ENCODE peak calls at places on chromosome 12, in four cellular contexts. One of them, this sample, is unnamed.

GRCh38 chr12:81797100-81797499 is 38.0 kb upstream of the PPFIA2 start:
- DNase-seq in suprapubic skin: no peak
- DNase-seq in effector memory CD4-positive, alpha-beta T cell: no peak
- DNase-seq in GM23248: peak
- DNase-seq in this sample: no peak

GRCh38 chr12:46635818-46636217 is 190.0 kb downstream of the SLC38A4 start:
- DNase-seq in suprapubic skin: no peak
- DNase-seq in effector memory CD4-positive, alpha-beta T cell: no peak
- DNase-seq in GM23248: no peak
- DNase-seq in this sample: no peak

GRCh38 chr12:128914908-128915563 is 61.8 kb downstream of the GLT1D1 start:
- DNase-seq in suprapubic skin: no peak
- DNase-seq in effector memory CD4-positive, alpha-beta T cell: no peak
- DNase-seq in GM23248: no peak
- DNase-seq in this sample: peak

GRCh38 chr12:117213295-117213808 is 23.1 kb upstream of the FBXO21 start:
- DNase-seq in suprapubic skin: no peak
- DNase-seq in effector memory CD4-positive, alpha-beta T cell: no peak
- DNase-seq in GM23248: no peak
- DNase-seq in this sample: no peak

GRCh38 chr12:8037947-8038346 is 5.4 kb downstream of the FOXJ2 start:
- DNase-seq in suprapubic skin: no peak
- DNase-seq in effector memory CD4-positive, alpha-beta T cell: no peak
- DNase-seq in GM23248: no peak
- DNase-seq in this sample: no peak

GRCh38 chr12:124678421-124678893 is 111.0 kb upstream of the NCOR2 start:
- DNase-seq in suprapubic skin: no peak
- DNase-seq in effector memory CD4-positive, alpha-beta T cell: no peak
- DNase-seq in GM23248: no peak
- DNase-seq in this sample: no peak

GRCh38 chr12:68913682-68914081 is 19.3 kb downstream of the CPM start:
- DNase-seq in suprapubic skin: no peak
- DNase-seq in effector memory CD4-positive, alpha-beta T cell: no peak
- DNase-seq in GM23248: no peak
- DNase-seq in this sample: no peak

GRCh38 chr12:124171231-124171985 is 123.5 kb upstream of the RFLNA start:
- DNase-seq in suprapubic skin: no peak
- DNase-seq in effector memory CD4-positive, alpha-beta T cell: no peak
- DNase-seq in GM23248: peak
- DNase-seq in this sample: no peak

GRCh38 chr12:128339121-128339520 is 72.2 kb downstream of the TMEM132C start:
- DNase-seq in suprapubic skin: no peak
- DNase-seq in effector memory CD4-positive, alpha-beta T cell: no peak
- DNase-seq in GM23248: no peak
- DNase-seq in this sample: no peak

GRCh38 chr12:80226576-80226975 is 127.2 kb downstream of the OTOGL start:
- DNase-seq in suprapubic skin: no peak
- DNase-seq in effector memory CD4-positive, alpha-beta T cell: no peak
- DNase-seq in GM23248: peak
- DNase-seq in this sample: no peak

GRCh38 chr12:70666364-70666763 is 29.1 kb upstream of the PTPRB start:
- DNase-seq in suprapubic skin: no peak
- DNase-seq in effector memory CD4-positive, alpha-beta T cell: no peak
- DNase-seq in GM23248: no peak
- DNase-seq in this sample: no peak

GRCh38 chr12:77060136-77060882 is 5.1 kb downstream of the E2F7 start:
- DNase-seq in suprapubic skin: no peak
- DNase-seq in effector memory CD4-positive, alpha-beta T cell: no peak
- DNase-seq in GM23248: no peak
- DNase-seq in this sample: no peak

GRCh38 chr12:127145929-127146789 is 1120.8 kb upstream of the TMEM132C start:
- DNase-seq in suprapubic skin: peak
- DNase-seq in effector memory CD4-positive, alpha-beta T cell: peak
- DNase-seq in GM23248: peak
- DNase-seq in this sample: peak

GRCh38 chr12:71760471-71760870 is 5.8 kb downstream of the RAB21 start:
- DNase-seq in suprapubic skin: no peak
- DNase-seq in effector memory CD4-positive, alpha-beta T cell: no peak
- DNase-seq in GM23248: no peak
- DNase-seq in this sample: no peak

GRCh38 chr12:20175704-20176388 is 192.5 kb upstream of the PDE3A start:
- DNase-seq in suprapubic skin: no peak
- DNase-seq in effector memory CD4-positive, alpha-beta T cell: no peak
- DNase-seq in GM23248: no peak
- DNase-seq in this sample: no peak

GRCh38 chr12:34016361-34016760 is 5.9 kb upstream of the ALG10 start:
- DNase-seq in suprapubic skin: no peak
- DNase-seq in effector memory CD4-positive, alpha-beta T cell: no peak
- DNase-seq in GM23248: no peak
- DNase-seq in this sample: no peak

GRCh38 chr12:48925218-48925871 is at the start of gene FKBP11:
- DNase-seq in suprapubic skin: peak
- DNase-seq in effector memory CD4-positive, alpha-beta T cell: peak
- DNase-seq in GM23248: peak
- DNase-seq in this sample: peak

GRCh38 chr12:80979821-80980220 is 42.1 kb upstream of the LIN7A start:
- DNase-seq in suprapubic skin: no peak
- DNase-seq in effector memory CD4-positive, alpha-beta T cell: no peak
- DNase-seq in GM23248: no peak
- DNase-seq in this sample: no peak

GRCh38 chr12:105559292-105559691 is 228.8 kb downstream of the C12orf75 start:
- DNase-seq in suprapubic skin: no peak
- DNase-seq in effector memory CD4-positive, alpha-beta T cell: no peak
- DNase-seq in GM23248: no peak
- DNase-seq in this sample: no peak

GRCh38 chr12:9999016-9999415 is at the start of gene CLEC1B:
- DNase-seq in suprapubic skin: no peak
- DNase-seq in effector memory CD4-positive, alpha-beta T cell: no peak
- DNase-seq in GM23248: no peak
- DNase-seq in this sample: no peak

GRCh38 chr12:107651867-107652449 is 33.6 kb upstream of the PWP1 start:
- DNase-seq in suprapubic skin: no peak
- DNase-seq in effector memory CD4-positive, alpha-beta T cell: no peak
- DNase-seq in GM23248: no peak
- DNase-seq in this sample: no peak

GRCh38 chr12:104596128-104596799 is 139.5 kb downstream of the CHST11 start:
- DNase-seq in suprapubic skin: peak
- DNase-seq in effector memory CD4-positive, alpha-beta T cell: no peak
- DNase-seq in GM23248: peak
- DNase-seq in this sample: no peak

GRCh38 chr12:132024758-132025157 is 75.0 kb downstream of the EP400 start:
- DNase-seq in suprapubic skin: peak
- DNase-seq in effector memory CD4-positive, alpha-beta T cell: no peak
- DNase-seq in GM23248: no peak
- DNase-seq in this sample: no peak

GRCh38 chr12:68334136-68334535 is 2.0 kb upstream of the MDM1 start:
- DNase-seq in suprapubic skin: no peak
- DNase-seq in effector memory CD4-positive, alpha-beta T cell: no peak
- DNase-seq in GM23248: no peak
- DNase-seq in this sample: no peak

GRCh38 chr12:57057037-57057436 is 7.1 kb upstream of the MYO1A start:
- DNase-seq in suprapubic skin: no peak
- DNase-seq in effector memory CD4-positive, alpha-beta T cell: no peak
- DNase-seq in GM23248: peak
- DNase-seq in this sample: no peak
- H3K27ac ChIP-seq in suprapubic skin: no peak
- H3K27ac ChIP-seq in effector memory CD4-positive, alpha-beta T cell: no peak
- H3K27ac ChIP-seq in GM23248: no peak
- H3K27ac ChIP-seq in this sample: no peak

GRCh38 chr12:51887476-51888315 is at the start of gene ANKRD33:
- DNase-seq in suprapubic skin: peak
- DNase-seq in effector memory CD4-positive, alpha-beta T cell: no peak
- DNase-seq in GM23248: peak
- DNase-seq in this sample: no peak
- H3K4me3 ChIP-seq in suprapubic skin: no peak
- H3K4me3 ChIP-seq in effector memory CD4-positive, alpha-beta T cell: no peak
- H3K4me3 ChIP-seq in GM23248: no peak
- H3K4me3 ChIP-seq in this sample: no peak

DNA sequence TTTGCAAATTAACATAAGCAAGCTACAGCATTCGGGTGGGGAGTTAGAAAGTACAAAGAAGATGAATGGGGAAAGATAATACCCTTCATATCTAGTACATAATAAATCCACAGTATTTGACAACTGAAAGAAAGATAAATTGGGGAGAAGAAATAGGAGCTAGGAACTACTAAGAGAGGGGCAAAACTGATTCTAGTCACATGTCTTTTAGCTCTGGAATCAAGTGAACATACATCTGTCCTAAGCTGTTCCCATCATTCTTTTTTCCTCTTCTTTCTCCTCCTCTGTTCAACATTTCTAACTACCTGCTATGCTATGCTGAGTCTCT is 15.3 kb upstream of the APOF start:
- DNase-seq in suprapubic skin: no peak
- DNase-seq in effector memory CD4-positive, alpha-beta T cell: no peak
- DNase-seq in GM23248: no peak
- DNase-seq in this sample: no peak
- H3K27ac ChIP-seq in suprapubic skin: no peak
- H3K27ac ChIP-seq in effector memory CD4-positive, alpha-beta T cell: no peak
- H3K27ac ChIP-seq in GM23248: no peak
- H3K27ac ChIP-seq in this sample: no peak

DNA sequence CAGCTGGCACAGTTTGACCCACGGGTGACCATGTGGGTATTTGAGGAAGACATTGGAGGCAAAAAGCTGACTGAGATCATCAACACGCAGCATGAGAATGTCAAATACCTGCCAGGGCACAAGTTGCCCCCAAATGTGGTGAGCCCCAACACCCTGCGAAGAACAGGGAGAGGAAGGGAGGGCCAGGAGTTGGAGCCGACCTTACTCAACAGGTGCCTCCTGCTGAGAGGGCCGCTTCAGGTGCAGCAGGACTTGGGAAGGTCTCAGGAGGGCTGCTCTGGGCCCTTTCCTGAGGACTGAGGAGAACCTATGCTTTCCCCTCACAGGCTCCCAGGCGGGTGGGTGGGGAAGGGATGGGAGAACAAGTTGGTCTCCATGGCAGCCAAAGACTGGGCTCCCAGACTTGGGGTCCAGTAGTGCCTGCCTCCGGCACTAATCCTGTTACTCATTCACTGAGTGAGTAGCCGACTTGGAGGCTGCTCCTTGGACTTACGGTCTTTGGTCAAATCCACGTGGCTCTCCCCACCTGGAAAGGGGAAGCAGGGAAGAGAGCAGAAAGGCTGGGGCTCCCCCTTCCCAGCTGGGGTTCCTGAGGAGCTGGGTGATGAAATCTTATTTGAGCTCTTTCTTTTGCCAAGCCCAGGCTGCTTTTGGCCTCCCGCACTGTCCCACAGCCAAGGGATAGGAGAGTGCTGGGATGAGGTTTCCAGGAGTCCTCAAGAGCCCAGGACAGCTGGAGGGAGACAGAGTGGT is 982 bp downstream of the GPD1 start:
- DNase-seq in suprapubic skin: no peak
- DNase-seq in effector memory CD4-positive, alpha-beta T cell: no peak
- DNase-seq in GM23248: no peak
- DNase-seq in this sample: no peak
- H3K4me3 ChIP-seq in suprapubic skin: no peak
- H3K4me3 ChIP-seq in effector memory CD4-positive, alpha-beta T cell: no peak
- H3K4me3 ChIP-seq in GM23248: no peak
- H3K4me3 ChIP-seq in this sample: no peak

DNA sequence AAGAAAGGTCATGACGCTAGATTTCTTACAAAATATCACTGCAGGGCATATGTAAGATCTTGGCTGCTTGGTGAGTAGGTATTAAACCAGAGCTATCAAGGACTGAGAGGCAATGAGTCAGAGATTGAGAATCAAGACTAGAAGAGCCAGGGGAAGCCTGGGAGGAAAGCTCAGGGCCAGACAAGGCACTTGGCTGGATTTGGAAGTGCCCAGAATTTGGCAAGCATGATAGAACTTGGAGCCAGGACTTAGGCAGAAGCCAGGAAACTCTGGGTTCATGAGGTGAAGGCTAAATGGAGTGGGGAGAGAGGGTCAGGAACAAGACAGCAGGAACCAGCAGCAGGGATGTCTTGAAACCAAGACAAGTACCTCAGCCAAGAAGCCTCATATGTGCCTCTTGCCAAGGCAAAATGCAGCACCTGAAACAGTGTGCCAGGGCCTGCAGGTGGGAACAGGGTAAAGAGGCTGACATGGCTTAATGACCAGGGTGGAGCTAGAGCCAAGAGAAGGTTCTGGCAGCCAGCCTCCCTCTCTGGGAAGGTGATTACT is 49.9 kb downstream of the PTHLH start:
- DNase-seq in suprapubic skin: no peak
- DNase-seq in effector memory CD4-positive, alpha-beta T cell: no peak
- DNase-seq in GM23248: peak
- DNase-seq in this sample: no peak
- H3K27ac ChIP-seq in suprapubic skin: no peak
- H3K27ac ChIP-seq in effector memory CD4-positive, alpha-beta T cell: no peak
- H3K27ac ChIP-seq in GM23248: peak
- H3K27ac ChIP-seq in this sample: no peak

GRCh38 chr12:114667669-114668150 is 16.3 kb downstream of the TBX3 start:
- DNase-seq in suprapubic skin: no peak
- DNase-seq in effector memory CD4-positive, alpha-beta T cell: no peak
- DNase-seq in GM23248: no peak
- DNase-seq in this sample: no peak

GRCh38 chr12:114669501-114670256 is 14.3 kb downstream of the TBX3 start:
- DNase-seq in suprapubic skin: no peak
- DNase-seq in effector memory CD4-positive, alpha-beta T cell: no peak
- DNase-seq in GM23248: peak
- DNase-seq in this sample: no peak

GRCh38 chr12:114668151-114668891 is 15.7 kb downstream of the TBX3 start:
- DNase-seq in suprapubic skin: peak
- DNase-seq in effector memory CD4-positive, alpha-beta T cell: no peak
- DNase-seq in GM23248: peak
- DNase-seq in this sample: no peak

GRCh38 chr12:114670257-114670955 is 13.6 kb downstream of the TBX3 start:
- DNase-seq in suprapubic skin: no peak
- DNase-seq in effector memory CD4-positive, alpha-beta T cell: no peak
- DNase-seq in GM23248: peak
- DNase-seq in this sample: no peak

DNA sequence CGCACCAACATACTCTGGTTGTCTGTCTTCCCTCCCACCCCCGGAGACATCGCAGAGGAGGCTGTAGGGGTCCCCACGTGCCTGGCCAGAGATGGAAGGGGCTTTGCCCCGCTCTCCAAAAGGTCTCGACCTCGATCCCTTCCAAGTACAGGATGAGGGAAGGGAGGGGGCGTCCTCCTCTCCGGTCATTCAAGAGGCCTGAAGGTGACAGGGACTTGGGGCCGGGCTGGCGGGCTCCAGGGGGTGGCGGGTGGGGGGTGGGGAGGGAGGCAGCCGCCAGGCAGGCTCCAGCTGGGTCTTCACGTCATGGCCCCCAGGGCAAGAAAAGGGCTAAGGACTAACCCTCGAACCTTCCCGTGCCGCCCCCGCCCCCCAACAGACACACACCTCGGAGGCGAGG is 15.1 kb downstream of the TBX3 start:
- DNase-seq in suprapubic skin: no peak
- DNase-seq in effector memory CD4-positive, alpha-beta T cell: no peak
- DNase-seq in GM23248: peak
- DNase-seq in this sample: no peak
- H3K4me3 ChIP-seq in suprapubic skin: peak
- H3K4me3 ChIP-seq in effector memory CD4-positive, alpha-beta T cell: no peak
- H3K4me3 ChIP-seq in GM23248: peak
- H3K4me3 ChIP-seq in this sample: no peak